ENCODE peak calls at places on chromosomes 16 and 17, in eight cellular contexts. N is ovary, L is pancreas, P is colonic mucosa, W is transverse colon, B is uterus, G is body of pancreas, E is IMR-90. K is an unnamed sample.

GRCh38 chr16:58051821-58052603 is 26.5 kb downstream of the MMP15 start:
- DNase-seq in P (no peak), N (no peak), E (no peak), W (no peak), B (no peak), L (no peak), G (no peak), K (no peak)

GRCh38 chr17:39231091-39231561 is 5.4 kb upstream of the STAC2 start:
- DNase-seq in P (no peak), B (no peak), W (no peak), N (no peak), E (no peak), G (no peak), L (no peak), K (no peak)

GRCh38 chr16:31130899-31131298 is 4.6 kb downstream of the PRSS8 start:
- DNase-seq in W (peak; percentile 92), B (no peak), E (no peak), G (peak; percentile 98), N (no peak), P (peak; percentile 96), L (peak; percentile 96), K (peak; percentile 92)

GRCh38 chr16:79093554-79093967 is 507.0 kb downstream of the MAF start:
- DNase-seq in W (peak; percentile 29), P (peak; percentile 24), N (no peak), E (no peak), L (no peak), G (no peak), B (no peak), K (no peak)

GRCh38 chr16:15682105-15682570 is 32.1 kb downstream of the NDE1 start:
- DNase-seq in G (peak; percentile 55), L (peak; percentile 15), W (peak; percentile 21), E (peak; percentile 84), P (no peak), B (no peak), N (no peak), K (peak; percentile 45)

GRCh38 chr17:35915153-35915969 is 15.2 kb downstream of the RDM1 start:
- DNase-seq in W (no peak), P (no peak), L (no peak), E (no peak), B (no peak), G (no peak), N (no peak), K (no peak)

GRCh38 chr16:30473231-30474061 is 904 bp downstream of the ITGAL start:
- DNase-seq in G (no peak), N (no peak), B (no peak), L (no peak), P (no peak), W (peak; percentile 25), E (no peak), K (no peak)

GRCh38 chr17:78144736-78145641 is 1.2 kb upstream of the C17orf99 start:
- DNase-seq in P (peak; percentile 72), W (peak; percentile 54), L (peak; percentile 98), N (peak; percentile 73), B (no peak), G (peak; percentile 98), E (no peak), K (peak; percentile 51)

GRCh38 chr17:71441098-71441497 is 679.7 kb upstream of the SOX9 start:
- DNase-seq in G (no peak), B (no peak), N (no peak), E (peak; percentile 95), P (peak; percentile 24), W (no peak), L (no peak), K (no peak)

GRCh38 chr17:4246674-4247073 is 17.1 kb downstream of the ANKFY1 start:
- DNase-seq in E (no peak), L (no peak), B (no peak), N (no peak), P (no peak), W (no peak), G (no peak), K (no peak)

GRCh38 chr16:19095699-19096098 is 18.1 kb upstream of the ITPRIPL2 start:
- DNase-seq in L (no peak), P (no peak), W (no peak), G (no peak), N (no peak), E (no peak), B (no peak), K (no peak)

GRCh38 chr17:61338000-61338864 is 61.4 kb upstream of the TBX2 start:
- DNase-seq in N (no peak), W (no peak), B (no peak), L (no peak), P (no peak), E (peak; percentile 91), G (no peak), K (no peak)

GRCh38 chr17:9123594-9124553 is 102.6 kb downstream of the NTN1 start:
- DNase-seq in W (no peak), P (no peak), L (no peak), N (no peak), G (no peak), E (no peak), B (no peak), K (no peak)

GRCh38 chr16:72434159-72434558 is 262.2 kb upstream of the PMFBP1 start:
- DNase-seq in E (peak; percentile 47), W (no peak), N (no peak), G (no peak), P (no peak), L (no peak), B (no peak), K (no peak)

GRCh38 chr16:87441886-87442580 is 49.9 kb downstream of the MAP1LC3B start:
- DNase-seq in B (no peak), G (no peak), L (no peak), E (peak; percentile 70), W (no peak), N (no peak), P (no peak), K (no peak)

DNA sequence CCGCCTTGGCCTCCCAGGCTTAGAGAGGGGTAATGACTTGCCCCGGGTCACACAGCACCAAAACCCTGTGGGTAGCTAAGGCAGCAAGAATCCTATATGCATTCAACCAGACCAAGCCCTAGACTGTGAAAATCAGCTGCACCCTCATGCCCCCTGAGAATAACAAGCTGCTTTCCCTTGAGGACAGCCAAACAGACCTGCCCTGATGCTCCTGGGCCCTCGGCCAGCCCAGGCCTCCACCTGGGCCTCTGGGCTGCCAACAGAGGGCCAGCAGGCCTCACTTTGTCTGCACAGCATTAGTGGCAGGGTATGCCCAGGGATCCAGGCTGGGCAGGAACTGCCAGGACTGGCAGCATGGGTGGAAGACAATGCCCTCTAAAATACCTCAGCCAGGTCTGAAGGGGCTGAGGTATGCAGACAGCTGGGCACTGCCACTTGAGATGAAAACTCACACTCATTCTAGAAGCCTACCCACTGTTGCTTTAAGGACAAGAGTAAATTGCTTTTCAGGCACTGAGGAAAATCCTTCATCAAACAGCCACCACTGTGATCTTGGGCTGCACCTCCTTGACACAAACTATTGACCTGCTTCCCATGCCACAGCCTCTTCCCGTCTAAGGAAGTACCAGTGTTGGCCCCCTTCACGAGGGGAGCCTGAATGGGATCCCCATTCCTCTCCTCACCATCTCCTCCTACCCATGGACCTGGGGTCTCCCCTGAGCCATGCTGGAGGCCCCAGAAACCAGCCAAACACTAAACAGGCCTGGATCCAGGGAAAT is 8.8 kb downstream of the ST3GAL2 start:
- DNase-seq in P (no peak), B (no peak), E (no peak), G (no peak), W (no peak), N (no peak), L (no peak), K (no peak)
- H3K4me3 ChIP-seq in P (no peak overlapping the region), B (no peak overlapping the region), E (no peak overlapping the region), G (no peak overlapping the region), W (no peak overlapping the region), N (no peak overlapping the region), L (no peak overlapping the region), K (no peak overlapping the region)

DNA sequence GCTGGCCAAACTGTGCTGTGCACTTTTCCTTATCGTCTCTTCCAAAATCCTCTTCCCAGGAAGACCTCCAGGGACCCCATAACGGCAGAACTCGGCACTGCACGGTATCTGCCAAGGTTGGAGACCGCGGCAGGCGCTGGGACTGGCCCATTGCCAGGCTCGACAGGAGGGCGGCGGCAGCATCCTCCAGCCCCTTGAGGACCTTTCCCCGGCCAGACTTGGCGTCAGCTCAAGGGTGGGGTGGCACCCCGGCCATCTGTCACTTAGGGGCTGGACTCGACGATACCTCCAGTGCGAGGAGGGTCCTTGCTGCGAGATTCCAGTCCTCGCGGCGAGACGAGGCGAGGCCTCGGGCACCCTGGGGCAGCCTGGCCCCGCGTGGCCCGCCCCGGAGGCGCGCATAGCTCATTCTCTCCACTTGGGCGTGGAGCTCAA is 777 bp downstream of the ACLY start:
- DNase-seq in B (peak; percentile 52), L (peak; percentile 56), E (peak; percentile 31), N (peak; percentile 76), W (peak; percentile 71), G (peak; percentile 70), P (peak; percentile 78), K (no peak)
- H3K4me1 ChIP-seq in B (peaks cover 11% of the 10 kb centered on the region), L (peaks cover 22% of the 10 kb centered on the region), E (peaks cover 27% of the 10 kb centered on the region), N (peaks cover 8% of the 10 kb centered on the region), W (peaks cover 10% of the 10 kb centered on the region), G (peaks cover 52% of the 10 kb centered on the region), P (peaks cover 14% of the 10 kb centered on the region), K (peaks cover 48% of the 10 kb centered on the region)

GRCh38 chr17:63932008-63932561 is at the start of gene CD79B:
- DNase-seq in E (no peak), B (no peak), P (no peak), L (no peak), W (peak; percentile 60), G (no peak), N (no peak), K (no peak)
- H3K4me3 ChIP-seq in E (no peak within 1 kb of the TSS), B (no peak within 1 kb of the TSS), P (peak within 1 kb of the TSS; percentile 11), L (no peak within 1 kb of the TSS), W (no peak within 1 kb of the TSS), G (no peak within 1 kb of the TSS), N (no peak within 1 kb of the TSS), K (no peak within 1 kb of the TSS)

DNA sequence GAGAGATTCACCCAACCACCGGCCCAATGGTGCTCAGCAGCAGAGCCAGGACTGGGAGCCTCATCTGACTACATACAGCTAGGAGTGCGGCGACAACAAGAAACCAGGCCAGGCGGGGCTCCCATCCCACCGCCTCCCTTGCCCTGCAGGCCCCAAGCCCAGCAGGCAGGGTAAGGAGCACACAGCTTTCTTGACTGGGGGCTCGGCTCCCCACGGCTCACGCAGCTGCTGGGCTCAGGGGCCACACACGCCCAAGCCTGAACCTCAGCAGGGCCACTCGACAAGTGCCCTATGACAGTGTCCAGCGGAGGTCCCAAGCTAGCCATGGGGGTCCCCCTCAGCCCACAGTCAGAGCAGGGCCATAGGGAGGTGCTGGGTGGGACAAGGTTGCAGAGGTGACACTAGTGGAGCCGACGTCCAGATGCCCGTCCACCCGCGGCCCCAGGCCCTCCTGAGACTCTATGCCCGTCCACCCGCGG is 13.7 kb downstream of the PIEZO1 start:
- DNase-seq in B (no peak), G (no peak), L (no peak), N (no peak), E (no peak), P (no peak), W (no peak), K (no peak)
- H3K4me1 ChIP-seq in B (peaks cover 62% of the 10 kb centered on the region), G (peaks cover 78% of the 10 kb centered on the region), L (no peaks in the 10 kb centered on the region), N (peaks cover 52% of the 10 kb centered on the region), E (peaks cover 62% of the 10 kb centered on the region), P (peaks cover 38% of the 10 kb centered on the region), W (peaks cover 70% of the 10 kb centered on the region), K (peaks cover 78% of the 10 kb centered on the region)

K was measured in Caco-2.